ENCODE peak calls at places on chromosomes 7 and 10, in four cellular contexts. P is NB4, Z is coronary artery, H is testis. D is an unnamed sample.

GRCh38 chr10:1598393-1599153 is 138.8 kb downstream of the ADARB2 start:
- DNase-seq in Z (no peak), P (no peak), H (no peak), D (no peak)

GRCh38 chr7:85160223-85160622 is 26.6 kb downstream of the SEMA3D start:
- DNase-seq in P (no peak), Z (no peak), H (no peak), D (no peak)

GRCh38 chr10:31099101-31099500 is 67.4 kb upstream of the ZNF438 start:
- DNase-seq in Z (no peak), P (no peak), H (no peak), D (no peak)

GRCh38 chr7:4097001-4097609 is 585.0 kb upstream of the FOXK1 start:
- DNase-seq in Z (no peak), H (no peak), P (no peak), D (no peak)

GRCh38 chr10:51877636-51878035 is 178.2 kb upstream of the CSTF2T start:
- DNase-seq in H (no peak), Z (no peak), P (no peak), D (no peak)

GRCh38 chr7:139645572-139646523 is 122.4 kb downstream of the CLEC2L start:
- DNase-seq in P (peak), H (peak), Z (peak), D (peak)

GRCh38 chr7:22110227-22110839 is 164.6 kb upstream of the CDCA7L start:
- DNase-seq in Z (no peak), P (peak), H (peak), D (peak)

GRCh38 chr10:70672993-70673928 is 955 bp downstream of the ADAMTS14 start:
- DNase-seq in H (no peak), P (no peak), Z (no peak), D (no peak)

GRCh38 chr7:22557167-22557566 is 57.2 kb upstream of the STEAP1B start:
- DNase-seq in P (no peak), H (no peak), Z (no peak), D (no peak)

GRCh38 chr7:112079671-112080070 is 126.5 kb downstream of the DOCK4 start:
- DNase-seq in P (no peak), H (no peak), Z (no peak), D (no peak)
- TF ChIP-seq CTCF in P (peak), H (no peak), Z (no peak), D (no peak)

GRCh38 chr10:34017281-34017680 is 682.8 kb upstream of the NRP1 start:
- DNase-seq in Z (no peak), H (no peak), P (peak), D (no peak)
- TF ChIP-seq CTCF in Z (no peak), H (no peak), P (peak), D (no peak)

DNA sequence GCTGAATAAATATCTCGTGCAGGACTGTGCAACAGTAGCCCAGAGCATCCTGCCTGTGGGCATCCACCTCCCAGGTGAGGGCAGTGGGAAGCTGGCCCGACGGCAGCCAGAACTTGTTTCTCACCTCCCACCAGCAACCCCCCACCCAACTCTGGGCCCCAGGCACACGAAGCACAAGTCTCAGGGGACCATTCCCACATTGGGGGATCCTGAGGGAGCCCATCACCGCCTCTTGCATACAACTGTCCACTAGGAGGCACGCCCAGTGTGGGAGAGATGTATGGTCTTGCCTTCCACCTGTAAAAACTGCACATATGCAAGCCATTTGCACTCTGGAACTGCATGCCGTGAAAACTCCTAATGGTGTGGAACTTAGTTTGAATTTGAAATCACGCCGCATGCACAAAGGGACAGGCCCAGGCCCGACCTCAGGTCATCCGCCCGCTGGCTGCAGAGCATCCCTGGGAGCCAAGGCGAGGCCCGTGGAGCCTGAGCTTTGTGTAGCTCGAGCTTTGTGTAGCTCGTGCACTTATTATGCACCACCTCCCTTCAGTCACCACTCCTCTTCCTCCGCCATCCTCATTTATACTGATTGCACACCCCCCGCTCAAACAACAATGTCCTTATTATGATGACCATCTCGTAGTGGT is 147.9 kb downstream of the ADCY1 start:
- DNase-seq in Z (no peak), H (no peak), P (peak), D (no peak)
- TF ChIP-seq CTCF in Z (no peak), H (no peak), P (no peak), D (no peak)

DNA sequence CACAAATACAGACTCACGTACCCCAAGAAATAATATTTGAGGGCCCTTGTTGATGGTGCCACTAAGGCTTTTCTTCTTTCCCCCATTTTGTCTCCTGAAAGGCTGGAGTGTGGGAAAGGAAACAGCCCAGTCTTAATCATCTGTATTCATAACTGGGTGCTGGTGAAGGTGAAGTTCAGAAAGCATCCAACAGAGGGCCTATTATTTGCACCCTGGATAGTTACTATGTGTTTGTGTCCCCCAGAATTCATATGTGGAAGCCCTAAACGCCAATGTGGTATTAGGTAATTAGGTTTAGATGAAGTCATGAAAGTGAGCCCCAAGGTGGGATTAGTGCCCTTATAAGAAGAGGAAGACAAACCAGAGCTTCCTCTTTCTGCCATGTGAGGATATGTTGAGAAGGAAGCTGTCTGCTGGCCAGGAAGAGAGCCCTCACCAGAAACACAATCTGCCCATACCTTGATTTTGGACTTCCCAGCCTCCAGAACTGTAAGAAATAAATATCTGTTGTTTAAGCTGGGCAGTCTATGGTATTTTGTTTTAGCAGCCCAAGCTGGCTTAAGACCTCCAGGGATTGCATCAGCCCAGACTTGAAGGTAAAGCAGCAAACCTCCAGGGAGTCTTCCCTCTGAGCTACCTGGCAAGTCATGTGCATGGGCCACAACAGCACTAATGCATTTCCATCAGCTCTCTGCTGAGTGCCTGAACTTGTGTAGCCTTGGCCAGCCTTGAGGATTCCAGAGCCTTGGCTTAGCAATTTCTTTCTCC is 90.0 kb upstream of the ADRB1 start:
- DNase-seq in P (peak), H (no peak), Z (no peak), D (no peak)
- TF ChIP-seq CTCF in P (no peak), H (no peak), Z (no peak), D (no peak)

GRCh38 chr7:133052826-133053225 is 29.1 kb downstream of the CHCHD3 start:
- DNase-seq in H (no peak), Z (no peak), P (no peak), D (no peak)

GRCh38 chr7:133052357-133052756 is 29.5 kb downstream of the CHCHD3 start:
- DNase-seq in P (no peak), Z (no peak), H (no peak), D (no peak)

GRCh38 chr7:133050200-133050995 is 31.5 kb downstream of the CHCHD3 start:
- DNase-seq in H (no peak), P (no peak), Z (no peak), D (no peak)

GRCh38 chr7:133051719-133052118 is 30.2 kb downstream of the CHCHD3 start:
- DNase-seq in P (no peak), Z (no peak), H (no peak), D (no peak)

GRCh38 chr7:133051066-133051465 is 30.8 kb downstream of the CHCHD3 start:
- DNase-seq in H (peak), Z (no peak), P (peak), D (no peak)
- TF ChIP-seq CTCF in H (no peak), Z (no peak), P (peak), D (no peak)

GRCh38 chr7:37097276-37097675 is 351.4 kb downstream of the ELMO1 start:
- DNase-seq in Z (no peak), P (no peak), H (no peak), D (no peak)
- TF ChIP-seq CTCF in Z (no peak), P (peak), H (no peak), D (no peak)